ENCODE peak calls at places on chromosome 4, in eight cellular contexts. One of them, this sample, is unnamed.

GRCh38 chr4:95839891-95840290 is at the start of gene PDHA2:
- DNase-seq in NCI-H524: no peak
- DNase-seq in midbrain: no peak
- DNase-seq in GM10248: no peak
- DNase-seq in iPS-NIHi11: no peak
- DNase-seq in GM04503: no peak
- DNase-seq in BJ: no peak
- DNase-seq in ovary: no peak
- DNase-seq in this sample: no peak

GRCh38 chr4:107279729-107280128 is 243.6 kb upstream of the DKK2 start:
- DNase-seq in iPS-NIHi11: no peak
- DNase-seq in midbrain: no peak
- DNase-seq in GM10248: no peak
- DNase-seq in NCI-H524: no peak
- DNase-seq in BJ: no peak
- DNase-seq in ovary: no peak
- DNase-seq in GM04503: no peak
- DNase-seq in this sample: no peak

GRCh38 chr4:140049924-140050681 is 103.9 kb downstream of the MAML3 start:
- DNase-seq in NCI-H524: peak; percentile 89
- DNase-seq in iPS-NIHi11: peak; percentile 55
- DNase-seq in ovary: no peak
- DNase-seq in GM10248: peak; percentile 25
- DNase-seq in BJ: no peak
- DNase-seq in midbrain: no peak
- DNase-seq in GM04503: no peak
- DNase-seq in this sample: no peak

GRCh38 chr4:156723951-156724668 is 247.5 kb downstream of the PDGFC start:
- DNase-seq in BJ: no peak
- DNase-seq in midbrain: no peak
- DNase-seq in GM10248: no peak
- DNase-seq in NCI-H524: no peak
- DNase-seq in GM04503: no peak
- DNase-seq in ovary: no peak
- DNase-seq in iPS-NIHi11: no peak
- DNase-seq in this sample: no peak

GRCh38 chr4:1997712-1998111 is 11.1 kb downstream of the NELFA start:
- DNase-seq in midbrain: no peak
- DNase-seq in GM04503: no peak
- DNase-seq in BJ: no peak
- DNase-seq in ovary: no peak
- DNase-seq in GM10248: no peak
- DNase-seq in iPS-NIHi11: no peak
- DNase-seq in NCI-H524: no peak
- DNase-seq in this sample: no peak

GRCh38 chr4:165763640-165764039 is 109.4 kb upstream of the TLL1 start:
- DNase-seq in BJ: no peak
- DNase-seq in midbrain: no peak
- DNase-seq in NCI-H524: no peak
- DNase-seq in GM10248: no peak
- DNase-seq in iPS-NIHi11: no peak
- DNase-seq in GM04503: no peak
- DNase-seq in ovary: no peak
- DNase-seq in this sample: no peak

GRCh38 chr4:137960371-137961050 is 281.6 kb downstream of the SLC7A11 start:
- DNase-seq in ovary: no peak
- DNase-seq in midbrain: no peak
- DNase-seq in GM04503: peak; percentile 68
- DNase-seq in BJ: no peak
- DNase-seq in GM10248: no peak
- DNase-seq in iPS-NIHi11: no peak
- DNase-seq in NCI-H524: no peak
- DNase-seq in this sample: no peak

GRCh38 chr4:7962609-7963508 is 23.2 kb upstream of the AFAP1 start:
- DNase-seq in NCI-H524: no peak
- DNase-seq in ovary: no peak
- DNase-seq in GM10248: no peak
- DNase-seq in BJ: no peak
- DNase-seq in iPS-NIHi11: no peak
- DNase-seq in GM04503: no peak
- DNase-seq in midbrain: no peak
- DNase-seq in this sample: no peak

GRCh38 chr4:40682298-40683101 is 52.8 kb upstream of the RBM47 start:
- DNase-seq in GM10248: no peak
- DNase-seq in ovary: no peak
- DNase-seq in NCI-H524: no peak
- DNase-seq in iPS-NIHi11: no peak
- DNase-seq in GM04503: no peak
- DNase-seq in BJ: no peak
- DNase-seq in midbrain: no peak
- DNase-seq in this sample: no peak

GRCh38 chr4:182222766-182223165 is 20.4 kb upstream of the TENM3 start:
- DNase-seq in BJ: no peak
- DNase-seq in midbrain: no peak
- DNase-seq in NCI-H524: no peak
- DNase-seq in ovary: no peak
- DNase-seq in GM04503: no peak
- DNase-seq in iPS-NIHi11: no peak
- DNase-seq in GM10248: no peak
- DNase-seq in this sample: no peak

GRCh38 chr4:165085946-165086345 is 26.7 kb downstream of the TMEM192 start:
- DNase-seq in GM04503: no peak
- DNase-seq in GM10248: no peak
- DNase-seq in midbrain: no peak
- DNase-seq in ovary: no peak
- DNase-seq in iPS-NIHi11: no peak
- DNase-seq in NCI-H524: no peak
- DNase-seq in BJ: no peak
- DNase-seq in this sample: no peak

GRCh38 chr4:177444911-177445736 is 2.9 kb upstream of the AGA start:
- DNase-seq in BJ: no peak
- DNase-seq in NCI-H524: no peak
- DNase-seq in ovary: no peak
- DNase-seq in GM04503: no peak
- DNase-seq in midbrain: no peak
- DNase-seq in iPS-NIHi11: no peak
- DNase-seq in GM10248: no peak
- DNase-seq in this sample: no peak

GRCh38 chr4:124105212-124105611 is 607.3 kb downstream of the ANKRD50 start:
- DNase-seq in GM10248: no peak
- DNase-seq in GM04503: no peak
- DNase-seq in ovary: no peak
- DNase-seq in BJ: no peak
- DNase-seq in NCI-H524: no peak
- DNase-seq in iPS-NIHi11: no peak
- DNase-seq in midbrain: no peak
- DNase-seq in this sample: no peak

GRCh38 chr4:14446904-14447303 is 555.4 kb upstream of the CPEB2 start:
- DNase-seq in NCI-H524: no peak
- DNase-seq in ovary: no peak
- DNase-seq in GM10248: no peak
- DNase-seq in BJ: no peak
- DNase-seq in midbrain: no peak
- DNase-seq in GM04503: no peak
- DNase-seq in iPS-NIHi11: no peak
- DNase-seq in this sample: no peak

GRCh38 chr4:73311428-73311827 is 52.8 kb upstream of the ANKRD17 start:
- DNase-seq in iPS-NIHi11: no peak
- DNase-seq in GM04503: peak; percentile 13
- DNase-seq in ovary: no peak
- DNase-seq in midbrain: peak; percentile 35
- DNase-seq in BJ: no peak
- DNase-seq in NCI-H524: no peak
- DNase-seq in GM10248: no peak
- DNase-seq in this sample: no peak

GRCh38 chr4:8556341-8557150 is 23.6 kb upstream of the GPR78 start:
- DNase-seq in GM10248: no peak
- DNase-seq in ovary: no peak
- DNase-seq in iPS-NIHi11: no peak
- DNase-seq in BJ: no peak
- DNase-seq in NCI-H524: no peak
- DNase-seq in GM04503: no peak
- DNase-seq in midbrain: no peak
- DNase-seq in this sample: no peak

GRCh38 chr4:74794341-74794801 is at the start of gene BTC:
- DNase-seq in midbrain: no peak
- DNase-seq in GM04503: no peak
- DNase-seq in iPS-NIHi11: peak; percentile 56
- DNase-seq in ovary: no peak
- DNase-seq in BJ: no peak
- DNase-seq in NCI-H524: peak; percentile 7
- DNase-seq in GM10248: peak; percentile 8
- DNase-seq in this sample: no peak

GRCh38 chr4:96260071-96260682 is 420.3 kb downstream of the PDHA2 start:
- DNase-seq in midbrain: no peak
- DNase-seq in GM10248: no peak
- DNase-seq in NCI-H524: no peak
- DNase-seq in BJ: no peak
- DNase-seq in ovary: no peak
- DNase-seq in iPS-NIHi11: peak; percentile 25
- DNase-seq in GM04503: no peak
- DNase-seq in this sample: no peak

GRCh38 chr4:57612279-57612678 is 502.1 kb upstream of the IGFBP7 start:
- DNase-seq in midbrain: no peak
- DNase-seq in GM10248: no peak
- DNase-seq in ovary: no peak
- DNase-seq in NCI-H524: no peak
- DNase-seq in iPS-NIHi11: no peak
- DNase-seq in GM04503: no peak
- DNase-seq in BJ: no peak
- DNase-seq in this sample: no peak

GRCh38 chr4:26671111-26671510 is 87.2 kb downstream of the TBC1D19 start:
- DNase-seq in GM04503: no peak
- DNase-seq in NCI-H524: no peak
- DNase-seq in GM10248: no peak
- DNase-seq in midbrain: no peak
- DNase-seq in BJ: no peak
- DNase-seq in iPS-NIHi11: no peak
- DNase-seq in ovary: no peak
- DNase-seq in this sample: no peak

GRCh38 chr4:106502106-106502699 is 133.6 kb upstream of the GIMD1 start:
- DNase-seq in iPS-NIHi11: peak; percentile 62
- DNase-seq in GM10248: peak; percentile 46
- DNase-seq in BJ: no peak
- DNase-seq in GM04503: no peak
- DNase-seq in midbrain: peak; percentile 51
- DNase-seq in NCI-H524: peak; percentile 10
- DNase-seq in ovary: peak; percentile 32
- DNase-seq in this sample: no peak

GRCh38 chr4:39032218-39033085 is at the start of gene TMEM156:
- DNase-seq in midbrain: no peak
- DNase-seq in GM10248: peak; percentile 63
- DNase-seq in iPS-NIHi11: no peak
- DNase-seq in BJ: no peak
- DNase-seq in ovary: no peak
- DNase-seq in NCI-H524: no peak
- DNase-seq in GM04503: no peak
- DNase-seq in this sample: peak; percentile 80